ENCODE peak calls at places on chromosomes 2 and 18, in ten cellular contexts. K, Q, C, D, T, W, B, Z, M and S are unnamed samples.

GRCh38 chr2:143128681-143129580 is at the start of gene ARHGAP15:
- DNase-seq in K (no peak), Q (no peak), C (peak), D (peak), T (no peak), W (no peak), B (no peak), Z (no peak), M (no peak), S (no peak)

GRCh38 chr2:191699341-191699945 is 21.5 kb downstream of the NABP1 start:
- DNase-seq in K (no peak), Q (no peak), C (no peak), D (no peak), T (no peak), W (no peak), B (no peak), Z (no peak), M (no peak), S (no peak)

GRCh38 chr2:225354281-225354774 is 45.2 kb upstream of the NYAP2 start:
- DNase-seq in K (no peak), Q (no peak), C (no peak), D (no peak), T (peak), W (peak), B (peak), Z (no peak), M (no peak), S (no peak)

GRCh38 chr2:198697218-198697617 is 760.5 kb downstream of the SATB2 start:
- DNase-seq in K (no peak), Q (no peak), C (no peak), D (no peak), T (no peak), W (no peak), B (peak), Z (no peak), M (no peak), S (no peak)

GRCh38 chr2:166468124-166469024 is 25.7 kb downstream of the SCN7A start:
- DNase-seq in K (peak), Q (no peak), C (no peak), D (no peak), T (no peak), W (no peak), B (no peak), Z (no peak), M (no peak), S (no peak)

GRCh38 chr2:60352491-60353405 is 200.7 kb downstream of the BCL11A start:
- DNase-seq in K (no peak), Q (no peak), C (no peak), D (peak), T (no peak), W (no peak), B (no peak), Z (no peak), M (no peak), S (no peak)

GRCh38 chr2:110713508-110714362 is 18.6 kb upstream of the ACOXL start:
- DNase-seq in K (no peak), Q (peak), C (no peak), D (no peak), T (no peak), W (peak), B (peak), Z (no peak), M (no peak), S (no peak)

GRCh38 chr2:197255550-197255949 is 55.0 kb downstream of the ANKRD44 start:
- DNase-seq in K (peak), Q (no peak), C (peak), D (peak), T (no peak), W (no peak), B (peak), Z (no peak), M (no peak), S (no peak)

GRCh38 chr2:2703127-2703526 is 372.1 kb upstream of the MYT1L start:
- DNase-seq in K (no peak), Q (no peak), C (no peak), D (no peak), T (no peak), W (no peak), B (no peak), Z (no peak), M (no peak), S (no peak)

GRCh38 chr2:99198103-99198841 is 17.3 kb downstream of the MRPL30 start:
- DNase-seq in K (no peak), Q (peak), C (no peak), D (no peak), T (no peak), W (no peak), B (peak), Z (no peak), M (no peak), S (no peak)

GRCh38 chr2:50480507-50480906 is 551.4 kb downstream of the NRXN1 start:
- DNase-seq in K (no peak), Q (no peak), C (no peak), D (no peak), T (no peak), W (no peak), B (peak), Z (no peak), M (no peak), S (no peak)

GRCh38 chr18:49613141-49613641 is 51.3 kb downstream of the LIPG start:
- DNase-seq in K (no peak), Q (no peak), C (no peak), D (no peak), T (no peak), W (no peak), B (no peak), Z (no peak), M (no peak), S (no peak)

GRCh38 chr18:56952026-56952425 is 194.9 kb upstream of the BOD1L2 start:
- DNase-seq in K (no peak), Q (no peak), C (no peak), D (no peak), T (no peak), W (no peak), B (no peak), Z (no peak), M (no peak), S (no peak)

GRCh38 chr2:222945887-222946286 is 85.1 kb downstream of the ACSL3 start:
- DNase-seq in K (no peak), Q (no peak), C (no peak), D (no peak), T (no peak), W (no peak), B (no peak), Z (no peak), M (no peak), S (no peak)

GRCh38 chr2:38233231-38233983 is 143.7 kb downstream of the ATL2 start:
- DNase-seq in K (peak), Q (no peak), C (no peak), D (no peak), T (no peak), W (no peak), B (peak), Z (no peak), M (peak), S (no peak)

GRCh38 chr2:105455488-105455991 is 56.7 kb upstream of the FHL2 start:
- DNase-seq in K (peak), Q (peak), C (no peak), D (no peak), T (peak), W (peak), B (peak), Z (no peak), M (peak), S (no peak)

GRCh38 chr2:70987386-70987785 is 7.3 kb downstream of the TEX261 start:
- DNase-seq in K (no peak), Q (no peak), C (no peak), D (no peak), T (no peak), W (no peak), B (no peak), Z (no peak), M (no peak), S (no peak)

GRCh38 chr2:24909555-24910177 is 10.4 kb downstream of the ADCY3 start:
- DNase-seq in K (no peak), Q (no peak), C (no peak), D (no peak), T (no peak), W (no peak), B (no peak), Z (no peak), M (peak), S (no peak)

GRCh38 chr2:221133941-221134340 is 438.2 kb downstream of the EPHA4 start:
- DNase-seq in K (no peak), Q (no peak), C (no peak), D (no peak), T (no peak), W (no peak), B (no peak), Z (no peak), M (no peak), S (no peak)

GRCh38 chr2:3488768-3489448 is 30.4 kb downstream of the ADI1 start:
- DNase-seq in K (no peak), Q (no peak), C (no peak), D (no peak), T (no peak), W (no peak), B (no peak), Z (no peak), M (no peak), S (no peak)

GRCh38 chr18:13987956-13988355 is 72.6 kb upstream of the MC2R start:
- DNase-seq in K (no peak), Q (no peak), C (no peak), D (no peak), T (no peak), W (no peak), B (no peak), Z (no peak), M (no peak), S (no peak)

GRCh38 chr18:13982136-13982535 is 66.8 kb upstream of the MC2R start:
- DNase-seq in K (no peak), Q (no peak), C (no peak), D (no peak), T (no peak), W (peak), B (no peak), Z (no peak), M (no peak), S (no peak)

GRCh38 chr18:13989209-13989608 is 73.9 kb upstream of the MC2R start:
- DNase-seq in K (no peak), Q (no peak), C (no peak), D (no peak), T (no peak), W (no peak), B (no peak), Z (no peak), M (no peak), S (no peak)

GRCh38 chr18:13983506-13983905 is 68.2 kb upstream of the MC2R start:
- DNase-seq in K (no peak), Q (no peak), C (no peak), D (no peak), T (no peak), W (no peak), B (no peak), Z (no peak), M (no peak), S (no peak)

GRCh38 chr18:13984080-13984479 is 68.7 kb upstream of the MC2R start:
- DNase-seq in K (no peak), Q (no peak), C (no peak), D (no peak), T (no peak), W (no peak), B (no peak), Z (no peak), M (no peak), S (no peak)
- TF ChIP-seq CTCF in K (no peak), Q (no peak), C (no peak), D (no peak), T (no peak), W (no peak), B (no peak), Z (no peak), M (no peak), S (no peak)

GRCh38 chr2:241859017-241859435 is 332 bp upstream of the PDCD1 start:
- DNase-seq in K (no peak), Q (no peak), C (no peak), D (no peak), T (no peak), W (no peak), B (no peak), Z (no peak), M (no peak), S (no peak)

GRCh38 chr2:241861264-241861663 is 2.6 kb upstream of the PDCD1 start:
- DNase-seq in K (no peak), Q (no peak), C (no peak), D (no peak), T (no peak), W (no peak), B (no peak), Z (no peak), M (no peak), S (no peak)

GRCh38 chr2:241860184-241861078 is 1.7 kb upstream of the PDCD1 start:
- DNase-seq in K (no peak), Q (no peak), C (no peak), D (no peak), T (no peak), W (no peak), B (no peak), Z (peak), M (no peak), S (no peak)

GRCh38 chr2:241858206-241859016 is at the start of gene PDCD1:
- DNase-seq in K (no peak), Q (no peak), C (no peak), D (no peak), T (no peak), W (peak), B (no peak), Z (peak), M (no peak), S (no peak)

DNA sequence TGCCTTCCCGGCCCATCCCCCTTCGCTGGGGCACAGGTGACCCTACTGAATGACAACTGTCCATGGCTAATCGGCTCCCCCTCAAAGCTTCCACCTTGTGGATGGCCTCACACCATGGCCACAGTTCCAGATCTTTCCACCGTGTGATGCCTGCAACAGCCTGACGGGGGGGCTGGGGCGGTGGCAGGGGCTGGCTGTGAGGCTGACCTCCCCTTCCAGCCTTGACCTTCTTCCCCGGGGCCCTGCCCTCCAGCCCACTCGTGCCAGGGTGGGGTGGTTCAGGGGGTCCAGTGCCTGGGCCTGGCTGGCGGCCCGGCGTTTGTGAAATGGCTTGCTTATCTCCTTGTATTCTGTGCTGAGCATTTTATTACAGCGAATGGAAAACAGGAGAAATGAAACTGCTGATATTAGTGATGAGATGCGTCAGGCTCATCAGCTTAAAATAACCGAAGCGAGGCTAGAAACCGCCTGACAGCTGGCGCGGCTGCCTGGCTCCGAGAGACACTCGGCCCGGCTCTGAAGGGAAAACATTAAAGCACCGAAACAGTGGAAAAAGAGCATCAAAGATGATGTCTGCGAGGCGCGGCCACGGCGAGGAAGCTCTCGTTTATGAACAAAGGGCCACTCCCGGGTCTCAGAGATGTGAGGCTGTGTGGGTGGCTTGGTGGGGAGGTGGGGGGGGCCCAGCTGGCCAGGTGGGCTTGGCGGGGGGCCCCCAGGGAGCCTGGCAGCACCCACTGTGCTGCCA is 916 bp upstream of the PDCD1 start:
- DNase-seq in K (peak), Q (no peak), C (no peak), D (peak), T (no peak), W (no peak), B (no peak), Z (peak), M (no peak), S (no peak)
- TF ChIP-seq CTCF in K (peak), Q (no peak), C (no peak), D (no peak), T (peak), W (peak), B (no peak), Z (no peak), M (peak), S (no peak)

DNA sequence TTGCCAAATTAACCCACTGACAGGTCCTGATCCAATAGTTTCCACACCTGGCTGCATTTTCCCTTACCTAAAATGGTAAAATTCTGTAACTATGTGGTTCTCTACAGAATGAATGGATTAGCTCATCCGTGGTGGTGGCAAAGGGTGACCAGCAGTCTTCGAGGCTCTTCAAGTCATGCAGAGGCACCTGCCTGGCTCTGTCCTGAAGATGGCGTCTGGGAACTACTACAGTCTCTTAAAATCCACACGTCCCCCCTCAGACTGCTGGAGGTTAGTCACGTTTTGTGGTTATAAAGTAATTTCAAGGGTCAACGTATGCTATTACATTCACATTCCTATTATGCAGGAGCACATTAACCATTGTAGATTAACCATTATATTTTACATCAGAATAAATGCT is 616.7 kb downstream of the GALR1 start:
- DNase-seq in K (no peak), Q (no peak), C (no peak), D (no peak), T (no peak), W (no peak), B (no peak), Z (no peak), M (no peak), S (no peak)
- TF ChIP-seq CTCF in K (no peak), Q (no peak), C (no peak), D (no peak), T (no peak), W (no peak), B (no peak), Z (no peak), M (no peak), S (no peak)

GRCh38 chr2:149451417-149452165 is 121.2 kb downstream of the LYPD6 start:
- DNase-seq in K (no peak), Q (peak), C (no peak), D (no peak), T (no peak), W (no peak), B (no peak), Z (no peak), M (no peak), S (no peak)

GRCh38 chr2:149446735-149447134 is 116.3 kb downstream of the LYPD6 start:
- DNase-seq in K (no peak), Q (no peak), C (no peak), D (no peak), T (no peak), W (no peak), B (no peak), Z (no peak), M (no peak), S (no peak)

GRCh38 chr2:149449017-149449416 is 118.6 kb downstream of the LYPD6 start:
- DNase-seq in K (no peak), Q (no peak), C (no peak), D (no peak), T (no peak), W (no peak), B (no peak), Z (no peak), M (no peak), S (no peak)

GRCh38 chr2:149448315-149448714 is 117.9 kb downstream of the LYPD6 start:
- DNase-seq in K (no peak), Q (no peak), C (no peak), D (no peak), T (no peak), W (no peak), B (no peak), Z (no peak), M (no peak), S (no peak)
- TF ChIP-seq CTCF in K (no peak), Q (no peak), C (no peak), D (no peak), T (no peak), W (no peak), B (no peak), Z (no peak), M (no peak), S (no peak)

GRCh38 chr2:86082768-86083167 is 22.9 kb downstream of the POLR1A start:
- DNase-seq in K (no peak), Q (no peak), C (no peak), D (no peak), T (no peak), W (no peak), B (no peak), Z (no peak), M (no peak), S (no peak)

GRCh38 chr2:86074811-86075210 is 30.9 kb downstream of the POLR1A start:
- DNase-seq in K (no peak), Q (no peak), C (no peak), D (no peak), T (no peak), W (no peak), B (no peak), Z (no peak), M (no peak), S (no peak)

GRCh38 chr2:86079981-86080911 is 25.4 kb downstream of the POLR1A start:
- DNase-seq in K (peak), Q (no peak), C (peak), D (peak), T (peak), W (peak), B (peak), Z (peak), M (no peak), S (peak)

GRCh38 chr2:86081724-86082123 is 24.0 kb downstream of the POLR1A start:
- DNase-seq in K (no peak), Q (no peak), C (no peak), D (no peak), T (no peak), W (no peak), B (no peak), Z (no peak), M (no peak), S (no peak)

DNA sequence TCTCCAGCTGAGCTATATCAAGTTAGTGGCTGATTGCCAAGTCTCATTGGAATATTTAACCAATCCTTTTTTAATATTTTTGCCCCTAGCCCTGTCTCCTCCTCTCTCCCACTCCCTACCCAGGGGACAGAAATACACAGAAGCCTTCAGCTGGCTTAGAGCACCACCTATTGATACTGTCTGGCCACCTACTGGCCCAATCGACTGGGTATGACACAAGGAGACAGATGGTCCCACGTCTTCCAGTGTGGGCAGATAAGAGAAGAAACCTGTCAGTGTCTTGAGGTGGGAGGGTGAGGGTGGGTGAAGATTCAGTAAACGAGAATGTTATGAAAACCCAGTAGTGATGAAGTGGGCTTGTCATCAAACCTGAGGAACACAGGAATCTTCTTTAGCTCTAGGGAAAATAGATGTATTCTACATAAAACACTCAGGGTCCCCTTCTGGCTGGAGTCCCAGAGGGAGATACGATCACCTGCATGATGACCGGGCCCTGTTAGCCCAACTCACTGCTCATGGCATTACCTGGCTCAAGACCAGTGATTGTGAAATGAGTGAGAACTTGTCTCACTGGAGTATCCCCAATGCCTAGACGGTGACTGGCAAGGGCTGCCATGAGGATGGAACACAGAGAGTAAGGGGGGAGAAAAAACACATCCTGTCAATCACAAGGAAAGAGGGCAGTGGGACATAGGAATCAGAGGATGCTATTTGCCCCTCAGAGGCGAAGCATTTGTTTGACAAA is 26.7 kb downstream of the POLR1A start:
- DNase-seq in K (peak), Q (peak), C (peak), D (peak), T (no peak), W (no peak), B (peak), Z (no peak), M (no peak), S (no peak)
- TF ChIP-seq CTCF in K (peak), Q (peak), C (peak), D (peak), T (no peak), W (peak), B (peak), Z (peak), M (peak), S (no peak)